ENCODE peak calls at places on chromosomes 2 and 18, in four cellular contexts. One of them, this sample, is unnamed.

GRCh38 chr2:20424300-20425290 is 22.3 kb upstream of the RHOB start:
- DNase-seq in PC-9: peak; percentile 42
- DNase-seq in fibroblast of lung: peak; percentile 97
- DNase-seq in SK-N-SH: peak; percentile 57
- DNase-seq in this sample: peak; percentile 78

GRCh38 chr2:241161646-241162281 is 11.5 kb downstream of the PPP1R7 start:
- DNase-seq in PC-9: no peak
- DNase-seq in fibroblast of lung: peak; percentile 88
- DNase-seq in SK-N-SH: no peak
- DNase-seq in this sample: peak; percentile 95

GRCh38 chr18:77132369-77133050 is at the start of gene MBP:
- DNase-seq in SK-N-SH: peak; percentile 60
- DNase-seq in fibroblast of lung: no peak
- DNase-seq in PC-9: peak; percentile 53
- DNase-seq in this sample: peak; percentile 80

GRCh38 chr2:110903548-110903947 is 171.2 kb downstream of the ACOXL start:
- DNase-seq in SK-N-SH: peak; percentile 65
- DNase-seq in fibroblast of lung: no peak
- DNase-seq in PC-9: no peak
- DNase-seq in this sample: no peak

GRCh38 chr2:72140621-72140960 is 7.1 kb downstream of the CYP26B1 start:
- DNase-seq in fibroblast of lung: no peak
- DNase-seq in SK-N-SH: peak; percentile 19
- DNase-seq in PC-9: no peak
- DNase-seq in this sample: no peak

GRCh38 chr18:46660955-46661749 is 4.1 kb upstream of the LOXHD1 start:
- DNase-seq in PC-9: no peak
- DNase-seq in SK-N-SH: peak; percentile 48
- DNase-seq in fibroblast of lung: peak; percentile 27
- DNase-seq in this sample: no peak

GRCh38 chr2:239343460-239343859 is 57.4 kb downstream of the HDAC4 start:
- DNase-seq in SK-N-SH: no peak
- DNase-seq in PC-9: no peak
- DNase-seq in fibroblast of lung: no peak
- DNase-seq in this sample: no peak

GRCh38 chr2:178579006-178579405 is 98.7 kb downstream of the PLEKHA3 start:
- DNase-seq in fibroblast of lung: peak; percentile 6
- DNase-seq in PC-9: no peak
- DNase-seq in SK-N-SH: no peak
- DNase-seq in this sample: peak; percentile 68

GRCh38 chr18:23568739-23569138 is 17.6 kb downstream of the NPC1 start:
- DNase-seq in SK-N-SH: no peak
- DNase-seq in PC-9: peak; percentile 38
- DNase-seq in fibroblast of lung: no peak
- DNase-seq in this sample: no peak

GRCh38 chr2:211354481-211354880 is 798.1 kb downstream of the CPS1 start:
- DNase-seq in SK-N-SH: no peak
- DNase-seq in fibroblast of lung: no peak
- DNase-seq in PC-9: no peak
- DNase-seq in this sample: no peak

GRCh38 chr2:173614265-173614930 is 259.7 kb downstream of the CDCA7 start:
- DNase-seq in SK-N-SH: no peak
- DNase-seq in fibroblast of lung: no peak
- DNase-seq in PC-9: no peak
- DNase-seq in this sample: no peak

GRCh38 chr2:149782566-149782965 is 195.0 kb upstream of the MMADHC start:
- DNase-seq in fibroblast of lung: no peak
- DNase-seq in PC-9: no peak
- DNase-seq in SK-N-SH: no peak
- DNase-seq in this sample: no peak

GRCh38 chr2:196555726-196556125 is 83.8 kb upstream of the CCDC150 start:
- DNase-seq in PC-9: no peak
- DNase-seq in fibroblast of lung: no peak
- DNase-seq in SK-N-SH: no peak
- DNase-seq in this sample: no peak

GRCh38 chr2:10252651-10253050 is 50.1 kb upstream of the HPCAL1 start:
- DNase-seq in fibroblast of lung: no peak
- DNase-seq in PC-9: no peak
- DNase-seq in SK-N-SH: no peak
- DNase-seq in this sample: no peak

GRCh38 chr18:55356815-55357214 is 231.2 kb downstream of the TCF4 start:
- DNase-seq in PC-9: no peak
- DNase-seq in fibroblast of lung: no peak
- DNase-seq in SK-N-SH: no peak
- DNase-seq in this sample: no peak

GRCh38 chr2:176117162-176117822 is 714 bp downstream of the HOXD10 start:
- DNase-seq in fibroblast of lung: no peak
- DNase-seq in PC-9: no peak
- DNase-seq in SK-N-SH: no peak
- DNase-seq in this sample: peak; percentile 81

GRCh38 chr2:122643725-122644329 is 888.4 kb downstream of the TSN start:
- DNase-seq in fibroblast of lung: peak; percentile 45
- DNase-seq in PC-9: peak; percentile 66
- DNase-seq in SK-N-SH: peak; percentile 70
- DNase-seq in this sample: peak; percentile 76

GRCh38 chr2:39008663-39009062 is 112.2 kb downstream of the SOS1 start:
- DNase-seq in fibroblast of lung: peak; percentile 17
- DNase-seq in SK-N-SH: no peak
- DNase-seq in PC-9: no peak
- DNase-seq in this sample: no peak

GRCh38 chr2:230600285-230600684 is 112.4 kb upstream of the CAB39 start:
- DNase-seq in PC-9: peak; percentile 70
- DNase-seq in fibroblast of lung: no peak
- DNase-seq in SK-N-SH: no peak
- DNase-seq in this sample: no peak

GRCh38 chr2:163701399-163702195 is 34.2 kb downstream of the FIGN start:
- DNase-seq in PC-9: no peak
- DNase-seq in SK-N-SH: no peak
- DNase-seq in fibroblast of lung: no peak
- DNase-seq in this sample: no peak

GRCh38 chr18:49186242-49186641 is 235.5 kb upstream of the SMAD7 start:
- DNase-seq in SK-N-SH: no peak
- DNase-seq in PC-9: no peak
- DNase-seq in fibroblast of lung: no peak
- DNase-seq in this sample: no peak

GRCh38 chr18:58321986-58322385 is 278.0 kb downstream of the NEDD4L start:
- DNase-seq in PC-9: peak; percentile 86
- DNase-seq in fibroblast of lung: peak; percentile 87
- DNase-seq in SK-N-SH: peak; percentile 78
- DNase-seq in this sample: peak; percentile 93

GRCh38 chr18:75261430-75262223 is 51.0 kb downstream of the TSHZ1 start:
- DNase-seq in fibroblast of lung: no peak
- DNase-seq in SK-N-SH: no peak
- DNase-seq in PC-9: no peak
- DNase-seq in this sample: no peak

GRCh38 chr18:78978336-78979057 is 1.1 kb upstream of the SALL3 start:
- DNase-seq in SK-N-SH: no peak
- DNase-seq in fibroblast of lung: no peak
- DNase-seq in PC-9: no peak
- DNase-seq in this sample: peak; percentile 88

GRCh38 chr18:47795448-47795843 is 135.0 kb downstream of the SMAD2 start:
- DNase-seq in fibroblast of lung: no peak
- DNase-seq in SK-N-SH: peak; percentile 40
- DNase-seq in PC-9: no peak
- DNase-seq in this sample: no peak

GRCh38 chr18:23619388-23619873 is 33.1 kb upstream of the NPC1 start:
- DNase-seq in PC-9: no peak
- DNase-seq in SK-N-SH: no peak
- DNase-seq in fibroblast of lung: peak; percentile 10
- DNase-seq in this sample: peak; percentile 83

GRCh38 chr2:234802845-234803171 is 149.0 kb upstream of the SH3BP4 start:
- DNase-seq in fibroblast of lung: no peak
- DNase-seq in PC-9: no peak
- DNase-seq in SK-N-SH: no peak
- DNase-seq in this sample: no peak

GRCh38 chr2:181281206-181281832 is 175.9 kb upstream of the ITGA4 start:
- DNase-seq in SK-N-SH: no peak
- DNase-seq in fibroblast of lung: no peak
- DNase-seq in PC-9: no peak
- DNase-seq in this sample: no peak

GRCh38 chr2:156464106-156464505 is 27.9 kb downstream of the GPD2 start:
- DNase-seq in PC-9: no peak
- DNase-seq in fibroblast of lung: no peak
- DNase-seq in SK-N-SH: no peak
- DNase-seq in this sample: no peak

GRCh38 chr2:152611458-152612231 is 105.6 kb downstream of the PRPF40A start:
- DNase-seq in fibroblast of lung: peak; percentile 91
- DNase-seq in PC-9: peak; percentile 34
- DNase-seq in SK-N-SH: no peak
- DNase-seq in this sample: no peak

GRCh38 chr2:201707753-201708152 is 9.3 kb upstream of the MPP4 start:
- DNase-seq in PC-9: no peak
- DNase-seq in fibroblast of lung: peak; percentile 51
- DNase-seq in SK-N-SH: no peak
- DNase-seq in this sample: peak; percentile 21

GRCh38 chr18:79588131-79588635 is 91.4 kb upstream of the CTDP1 start:
- DNase-seq in fibroblast of lung: no peak
- DNase-seq in PC-9: no peak
- DNase-seq in SK-N-SH: no peak
- DNase-seq in this sample: peak; percentile 73

GRCh38 chr2:237488901-237489860 is 2.1 kb downstream of the MLPH start:
- DNase-seq in SK-N-SH: no peak
- DNase-seq in PC-9: peak; percentile 98
- DNase-seq in fibroblast of lung: no peak
- DNase-seq in this sample: no peak

GRCh38 chr2:71064754-71065621 is 3.5 kb upstream of the NAGK start:
- DNase-seq in SK-N-SH: no peak
- DNase-seq in fibroblast of lung: peak; percentile 20
- DNase-seq in PC-9: no peak
- DNase-seq in this sample: no peak

GRCh38 chr2:50490991-50491390 is 540.9 kb downstream of the NRXN1 start:
- DNase-seq in SK-N-SH: no peak
- DNase-seq in fibroblast of lung: no peak
- DNase-seq in PC-9: no peak
- DNase-seq in this sample: no peak

GRCh38 chr2:50491541-50492114 is 540.3 kb downstream of the NRXN1 start:
- DNase-seq in SK-N-SH: peak; percentile 34
- DNase-seq in PC-9: no peak
- DNase-seq in fibroblast of lung: peak; percentile 38
- DNase-seq in this sample: peak; percentile 67

GRCh38 chr2:50492452-50492851 is 539.5 kb downstream of the NRXN1 start:
- DNase-seq in PC-9: no peak
- DNase-seq in fibroblast of lung: peak; percentile 58
- DNase-seq in SK-N-SH: peak; percentile 57
- DNase-seq in this sample: peak; percentile 82
- H3K27ac ChIP-seq in PC-9: no peak overlapping the region
- H3K27ac ChIP-seq in fibroblast of lung: no peak overlapping the region
- H3K27ac ChIP-seq in SK-N-SH: no peak overlapping the region
- H3K27ac ChIP-seq in this sample: no peak overlapping the region

DNA sequence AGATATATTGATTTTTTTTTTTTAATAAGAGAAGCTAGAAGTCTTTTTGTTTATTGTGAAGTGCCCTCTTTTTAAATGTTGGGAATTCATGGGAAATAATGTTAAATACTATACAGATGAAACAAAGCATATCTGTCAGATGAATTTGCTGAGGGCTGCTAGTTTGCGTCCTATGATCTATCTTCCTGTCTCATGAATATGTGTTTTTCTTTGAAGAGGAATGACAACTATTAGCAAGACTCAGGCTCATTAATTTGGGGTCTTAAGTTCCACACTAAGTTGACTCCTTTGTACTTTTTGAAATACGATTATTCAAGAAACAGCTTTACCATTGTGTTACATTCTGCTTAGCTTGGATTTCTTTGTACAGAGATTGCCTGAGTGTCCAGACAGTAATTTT is 57.9 kb downstream of the AGFG1 start:
- DNase-seq in SK-N-SH: no peak
- DNase-seq in fibroblast of lung: no peak
- DNase-seq in PC-9: no peak
- DNase-seq in this sample: no peak
- H3K79me2 ChIP-seq in SK-N-SH: peaks cover 32% of the 10 kb centered on the region
- H3K79me2 ChIP-seq in fibroblast of lung: no peaks in the 10 kb centered on the region
- H3K79me2 ChIP-seq in PC-9: peaks cover 33% of the 10 kb centered on the region
- H3K79me2 ChIP-seq in this sample: peaks cover 23% of the 10 kb centered on the region

GRCh38 chr2:104975371-104975770 is 62.5 kb upstream of the MRPS9 start:
- DNase-seq in SK-N-SH: no peak
- DNase-seq in PC-9: no peak
- DNase-seq in fibroblast of lung: no peak
- DNase-seq in this sample: no peak

GRCh38 chr2:104965900-104966299 is 72.0 kb upstream of the MRPS9 start:
- DNase-seq in SK-N-SH: no peak
- DNase-seq in fibroblast of lung: no peak
- DNase-seq in PC-9: no peak
- DNase-seq in this sample: no peak

GRCh38 chr2:104969564-104969963 is 68.3 kb upstream of the MRPS9 start:
- DNase-seq in fibroblast of lung: no peak
- DNase-seq in SK-N-SH: no peak
- DNase-seq in PC-9: no peak
- DNase-seq in this sample: no peak
- H3K27ac ChIP-seq in fibroblast of lung: no peak overlapping the region
- H3K27ac ChIP-seq in SK-N-SH: no peak overlapping the region
- H3K27ac ChIP-seq in PC-9: no peak overlapping the region
- H3K27ac ChIP-seq in this sample: no peak overlapping the region

GRCh38 chr2:14621874-14622273 is 10.6 kb upstream of the LRATD1 start:
- DNase-seq in PC-9: no peak
- DNase-seq in SK-N-SH: no peak
- DNase-seq in fibroblast of lung: no peak
- DNase-seq in this sample: no peak
- H3K79me2 ChIP-seq in PC-9: no peaks in the 10 kb centered on the region
- H3K79me2 ChIP-seq in SK-N-SH: no peaks in the 10 kb centered on the region
- H3K79me2 ChIP-seq in fibroblast of lung: no peaks in the 10 kb centered on the region
- H3K79me2 ChIP-seq in this sample: no peaks in the 10 kb centered on the region

GRCh38 chr2:168782271-168782670 is 20.2 kb upstream of the NOSTRIN start:
- DNase-seq in SK-N-SH: no peak
- DNase-seq in fibroblast of lung: no peak
- DNase-seq in PC-9: no peak
- DNase-seq in this sample: no peak
- H3K27ac ChIP-seq in SK-N-SH: no peak overlapping the region
- H3K27ac ChIP-seq in fibroblast of lung: no peak overlapping the region
- H3K27ac ChIP-seq in PC-9: no peak overlapping the region
- H3K27ac ChIP-seq in this sample: no peak overlapping the region

DNA sequence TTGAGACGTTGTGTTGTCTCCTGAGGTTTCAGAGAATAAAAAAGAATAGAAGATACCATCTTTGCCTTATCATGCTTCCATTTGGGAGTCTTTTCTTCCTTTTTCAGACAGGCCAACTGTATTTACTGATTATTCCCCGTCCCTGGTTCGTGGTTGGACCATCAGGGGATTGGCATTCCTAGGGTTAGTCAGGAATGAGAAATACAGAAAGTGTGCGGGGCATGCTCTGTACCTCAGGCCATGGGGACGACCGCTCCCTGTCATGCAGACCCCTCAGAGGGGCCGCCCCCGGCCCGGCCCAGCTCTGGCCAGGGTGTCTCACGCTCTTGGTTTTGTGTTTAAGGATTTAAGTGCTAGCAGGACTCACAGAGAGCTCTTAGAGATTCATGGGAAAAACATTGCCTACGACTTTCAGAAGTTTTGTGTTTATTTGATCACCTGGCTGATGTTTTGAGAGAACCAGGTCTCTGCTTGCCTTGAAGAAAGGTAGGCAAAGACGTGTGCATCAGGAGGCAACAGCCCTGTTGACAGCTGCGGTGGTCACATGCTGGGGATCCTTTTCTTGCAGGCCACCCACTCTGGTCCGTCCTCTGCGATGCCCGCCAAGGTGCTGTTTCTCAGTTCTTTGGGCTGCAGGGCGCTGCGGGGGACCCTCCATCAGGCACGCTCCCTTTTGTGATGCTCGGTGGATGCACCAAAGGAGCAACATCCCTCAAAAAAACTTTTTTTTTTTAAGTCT is 317.8 kb downstream of the AGAP1 start:
- DNase-seq in SK-N-SH: no peak
- DNase-seq in fibroblast of lung: no peak
- DNase-seq in PC-9: no peak
- DNase-seq in this sample: no peak
- H3K79me2 ChIP-seq in SK-N-SH: no peaks in the 10 kb centered on the region
- H3K79me2 ChIP-seq in fibroblast of lung: no peaks in the 10 kb centered on the region
- H3K79me2 ChIP-seq in PC-9: no peaks in the 10 kb centered on the region
- H3K79me2 ChIP-seq in this sample: no peaks in the 10 kb centered on the region

This sample was measured in osteoblast.